ENCODE peak calls at places on chromosomes 13 and 19, in nine cellular contexts. One of them, this sample, is unnamed.

GRCh38 chr13:111658150-111659100 is 338.0 kb downstream of the TEX29 start:
- DNase-seq in neural progenitor cell: peak; percentile 93
- DNase-seq in hepatocyte: peak; percentile 16
- DNase-seq in GM23248: no peak
- DNase-seq in GM23338: peak; percentile 73
- DNase-seq in HCT116: no peak
- DNase-seq in OCI-LY7: no peak
- DNase-seq in MM.1S: no peak
- DNase-seq in SK-N-SH: no peak
- DNase-seq in this sample: no peak

GRCh38 chr13:79912403-79912802 is 428.5 kb downstream of the SPRY2 start:
- DNase-seq in neural progenitor cell: no peak
- DNase-seq in hepatocyte: no peak
- DNase-seq in GM23248: no peak
- DNase-seq in GM23338: no peak
- DNase-seq in HCT116: no peak
- DNase-seq in OCI-LY7: no peak
- DNase-seq in MM.1S: no peak
- DNase-seq in SK-N-SH: no peak
- DNase-seq in this sample: no peak

GRCh38 chr13:21619633-21620220 is 15.8 kb upstream of the MICU2 start:
- DNase-seq in neural progenitor cell: no peak
- DNase-seq in hepatocyte: no peak
- DNase-seq in GM23248: no peak
- DNase-seq in GM23338: no peak
- DNase-seq in HCT116: no peak
- DNase-seq in OCI-LY7: no peak
- DNase-seq in MM.1S: no peak
- DNase-seq in SK-N-SH: no peak
- DNase-seq in this sample: no peak

GRCh38 chr13:30745917-30746686 is 10.8 kb downstream of the ALOX5AP start:
- DNase-seq in neural progenitor cell: no peak
- DNase-seq in hepatocyte: peak; percentile 24
- DNase-seq in GM23248: no peak
- DNase-seq in GM23338: no peak
- DNase-seq in HCT116: no peak
- DNase-seq in OCI-LY7: no peak
- DNase-seq in MM.1S: no peak
- DNase-seq in SK-N-SH: peak; percentile 19
- DNase-seq in this sample: no peak

GRCh38 chr13:36086117-36086516 is 45.1 kb downstream of the DCLK1 start:
- DNase-seq in neural progenitor cell: peak; percentile 24
- DNase-seq in hepatocyte: no peak
- DNase-seq in GM23248: no peak
- DNase-seq in GM23338: peak; percentile 71
- DNase-seq in HCT116: no peak
- DNase-seq in OCI-LY7: no peak
- DNase-seq in MM.1S: no peak
- DNase-seq in SK-N-SH: peak; percentile 40
- DNase-seq in this sample: no peak

GRCh38 chr19:21463449-21464105 is 41.8 kb upstream of the ZNF429 start:
- DNase-seq in neural progenitor cell: peak; percentile 90
- DNase-seq in hepatocyte: peak; percentile 89
- DNase-seq in GM23248: no peak
- DNase-seq in GM23338: peak; percentile 98
- DNase-seq in HCT116: no peak
- DNase-seq in OCI-LY7: no peak
- DNase-seq in MM.1S: no peak
- DNase-seq in SK-N-SH: peak; percentile 87
- DNase-seq in this sample: peak; percentile 56

GRCh38 chr19:47495478-47496372 is 11.7 kb upstream of the KPTN start:
- DNase-seq in neural progenitor cell: no peak
- DNase-seq in hepatocyte: no peak
- DNase-seq in GM23248: no peak
- DNase-seq in GM23338: no peak
- DNase-seq in HCT116: no peak
- DNase-seq in OCI-LY7: no peak
- DNase-seq in MM.1S: no peak
- DNase-seq in SK-N-SH: no peak
- DNase-seq in this sample: no peak

GRCh38 chr19:48991823-48992570 is 1.1 kb downstream of the GYS1 start:
- DNase-seq in neural progenitor cell: peak; percentile 69
- DNase-seq in hepatocyte: peak; percentile 88
- DNase-seq in GM23248: peak; percentile 92
- DNase-seq in GM23338: peak; percentile 64
- DNase-seq in HCT116: no peak
- DNase-seq in OCI-LY7: no peak
- DNase-seq in MM.1S: peak; percentile 37
- DNase-seq in SK-N-SH: peak; percentile 59
- DNase-seq in this sample: peak; percentile 66

GRCh38 chr13:62643007-62643483 is 1227.4 kb upstream of the PCDH20 start:
- DNase-seq in neural progenitor cell: no peak
- DNase-seq in hepatocyte: peak; percentile 40
- DNase-seq in GM23248: peak; percentile 4
- DNase-seq in GM23338: no peak
- DNase-seq in HCT116: peak; percentile 98
- DNase-seq in OCI-LY7: no peak
- DNase-seq in MM.1S: no peak
- DNase-seq in SK-N-SH: no peak
- DNase-seq in this sample: peak; percentile 80

GRCh38 chr19:2973229-2973628 is 4.1 kb upstream of the TLE6 start:
- DNase-seq in neural progenitor cell: no peak
- DNase-seq in hepatocyte: no peak
- DNase-seq in GM23248: no peak
- DNase-seq in GM23338: no peak
- DNase-seq in HCT116: no peak
- DNase-seq in OCI-LY7: no peak
- DNase-seq in MM.1S: no peak
- DNase-seq in SK-N-SH: no peak
- DNase-seq in this sample: no peak

GRCh38 chr19:39097299-39097698 is 13.1 kb downstream of the ACP7 start:
- DNase-seq in neural progenitor cell: no peak
- DNase-seq in hepatocyte: no peak
- DNase-seq in GM23248: no peak
- DNase-seq in GM23338: no peak
- DNase-seq in HCT116: no peak
- DNase-seq in OCI-LY7: no peak
- DNase-seq in MM.1S: no peak
- DNase-seq in SK-N-SH: no peak
- DNase-seq in this sample: no peak

GRCh38 chr13:107562222-107562621 is 653.1 kb downstream of the LIG4 start:
- DNase-seq in neural progenitor cell: no peak
- DNase-seq in hepatocyte: no peak
- DNase-seq in GM23248: no peak
- DNase-seq in GM23338: no peak
- DNase-seq in HCT116: no peak
- DNase-seq in OCI-LY7: no peak
- DNase-seq in MM.1S: no peak
- DNase-seq in SK-N-SH: peak; percentile 40
- DNase-seq in this sample: no peak
- TF ChIP-seq EZH2phosphoT487 in neural progenitor cell: no peak
- TF ChIP-seq EZH2phosphoT487 in hepatocyte: no peak
- TF ChIP-seq EZH2phosphoT487 in GM23248: no peak
- TF ChIP-seq EZH2phosphoT487 in GM23338: no peak
- TF ChIP-seq EZH2phosphoT487 in HCT116: no peak
- TF ChIP-seq EZH2phosphoT487 in OCI-LY7: no peak
- TF ChIP-seq EZH2phosphoT487 in MM.1S: no peak
- TF ChIP-seq EZH2phosphoT487 in SK-N-SH: no peak
- TF ChIP-seq EZH2phosphoT487 in this sample: no peak

GRCh38 chr19:1037553-1038115 is 2.3 kb upstream of the ABCA7 start:
- DNase-seq in neural progenitor cell: no peak
- DNase-seq in hepatocyte: no peak
- DNase-seq in GM23248: no peak
- DNase-seq in GM23338: no peak
- DNase-seq in HCT116: no peak
- DNase-seq in OCI-LY7: peak; percentile 58
- DNase-seq in MM.1S: peak; percentile 63
- DNase-seq in SK-N-SH: no peak
- DNase-seq in this sample: no peak
- TF ChIP-seq EZH2phosphoT487 in neural progenitor cell: no peak
- TF ChIP-seq EZH2phosphoT487 in hepatocyte: no peak
- TF ChIP-seq EZH2phosphoT487 in GM23248: no peak
- TF ChIP-seq EZH2phosphoT487 in GM23338: no peak
- TF ChIP-seq EZH2phosphoT487 in HCT116: no peak
- TF ChIP-seq EZH2phosphoT487 in OCI-LY7: no peak
- TF ChIP-seq EZH2phosphoT487 in MM.1S: no peak
- TF ChIP-seq EZH2phosphoT487 in SK-N-SH: no peak
- TF ChIP-seq EZH2phosphoT487 in this sample: no peak

DNA sequence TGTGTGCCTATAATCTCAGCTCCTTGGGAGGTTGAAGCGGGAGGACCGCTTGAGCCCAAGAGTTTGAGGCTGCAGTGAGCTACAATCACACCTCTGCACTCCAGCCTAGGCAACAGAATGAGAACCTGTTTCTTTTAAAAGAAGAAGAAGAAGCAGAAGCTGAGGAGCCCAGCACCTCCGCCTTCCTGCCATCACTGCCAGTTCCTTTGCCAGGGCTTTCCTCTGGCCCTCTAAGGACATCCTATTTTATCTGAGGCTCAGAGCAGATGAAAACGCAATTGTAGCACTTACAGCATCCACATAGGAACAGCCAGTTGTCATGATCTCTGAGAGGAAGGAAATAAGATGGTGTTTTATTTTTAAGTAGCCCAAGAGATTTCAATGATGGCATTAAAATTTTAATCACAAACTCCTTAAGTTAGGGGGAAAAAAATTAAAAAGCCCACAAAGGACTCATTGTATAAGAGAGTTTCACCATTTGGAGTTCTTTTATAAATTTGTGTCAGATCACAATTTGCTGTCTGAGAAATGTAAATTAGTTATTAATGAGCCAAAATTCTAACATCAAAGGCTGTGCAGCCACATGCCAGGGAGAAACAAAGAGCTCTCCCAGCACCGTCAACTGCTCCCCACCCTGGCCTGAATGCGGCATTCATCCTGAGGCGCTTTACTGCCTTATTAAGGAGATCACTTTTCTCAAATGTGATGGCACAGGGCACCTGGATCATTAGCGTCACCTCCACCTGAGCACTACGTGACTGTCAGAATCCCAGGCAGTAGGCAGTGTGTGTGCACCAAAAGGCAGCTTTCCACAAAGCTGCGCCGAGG is 393.1 kb downstream of the FOXO1 start:
- DNase-seq in neural progenitor cell: no peak
- DNase-seq in hepatocyte: no peak
- DNase-seq in GM23248: no peak
- DNase-seq in GM23338: peak; percentile 3
- DNase-seq in HCT116: no peak
- DNase-seq in OCI-LY7: no peak
- DNase-seq in MM.1S: no peak
- DNase-seq in SK-N-SH: no peak
- DNase-seq in this sample: no peak
- TF ChIP-seq EZH2phosphoT487 in neural progenitor cell: no peak
- TF ChIP-seq EZH2phosphoT487 in hepatocyte: no peak
- TF ChIP-seq EZH2phosphoT487 in GM23248: no peak
- TF ChIP-seq EZH2phosphoT487 in GM23338: no peak
- TF ChIP-seq EZH2phosphoT487 in HCT116: no peak
- TF ChIP-seq EZH2phosphoT487 in OCI-LY7: no peak
- TF ChIP-seq EZH2phosphoT487 in MM.1S: no peak
- TF ChIP-seq EZH2phosphoT487 in SK-N-SH: no peak
- TF ChIP-seq EZH2phosphoT487 in this sample: no peak

DNA sequence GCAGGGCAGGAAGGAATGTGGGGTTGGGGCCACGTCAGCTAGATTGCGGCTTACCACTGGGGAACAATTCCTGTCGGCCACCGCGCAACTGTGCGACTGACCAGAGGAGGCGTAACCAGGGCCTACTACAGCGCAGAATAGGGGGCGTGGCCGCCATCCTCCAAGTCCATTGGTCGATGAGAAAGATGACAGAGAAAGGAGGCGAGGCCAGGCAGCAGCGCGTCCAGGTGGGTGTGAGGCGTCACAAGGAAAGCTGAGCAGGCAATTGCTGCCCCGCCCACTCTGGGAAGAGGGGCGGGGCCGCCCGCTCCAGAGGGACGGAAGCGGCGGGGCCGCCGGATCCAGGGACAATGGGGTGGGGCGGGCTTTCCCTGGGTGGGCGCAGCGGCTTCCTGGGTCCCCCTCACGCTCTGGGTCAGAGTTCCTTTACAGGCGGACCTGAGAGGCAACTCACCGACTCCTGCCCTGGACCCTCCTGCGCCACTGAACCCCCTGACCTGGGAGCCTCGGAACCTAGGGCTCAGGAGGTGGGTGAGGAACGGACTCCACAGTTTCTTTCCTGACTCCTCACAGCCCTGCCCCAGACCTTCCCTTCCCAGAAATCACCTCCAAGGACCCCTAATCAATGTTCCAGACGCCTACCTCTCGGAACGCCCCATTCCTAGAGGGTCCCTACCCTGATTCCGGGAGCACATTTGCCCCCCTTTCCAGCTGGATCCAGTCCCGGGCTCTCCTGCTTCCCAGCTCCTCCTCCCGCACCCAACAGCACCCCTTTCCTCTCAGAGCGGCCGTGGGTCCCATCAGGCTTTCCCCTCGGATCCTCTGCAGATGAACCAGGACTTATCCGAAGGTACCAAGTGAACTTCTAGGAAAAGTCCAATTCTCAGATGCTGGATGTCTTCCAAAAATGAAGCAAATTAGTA is 101.5 kb upstream of the ZNF492 start:
- DNase-seq in neural progenitor cell: no peak
- DNase-seq in hepatocyte: no peak
- DNase-seq in GM23248: no peak
- DNase-seq in GM23338: no peak
- DNase-seq in HCT116: no peak
- DNase-seq in OCI-LY7: no peak
- DNase-seq in MM.1S: no peak
- DNase-seq in SK-N-SH: no peak
- DNase-seq in this sample: no peak
- TF ChIP-seq EZH2phosphoT487 in neural progenitor cell: no peak
- TF ChIP-seq EZH2phosphoT487 in hepatocyte: no peak
- TF ChIP-seq EZH2phosphoT487 in GM23248: no peak
- TF ChIP-seq EZH2phosphoT487 in GM23338: no peak
- TF ChIP-seq EZH2phosphoT487 in HCT116: no peak
- TF ChIP-seq EZH2phosphoT487 in OCI-LY7: no peak
- TF ChIP-seq EZH2phosphoT487 in MM.1S: no peak
- TF ChIP-seq EZH2phosphoT487 in SK-N-SH: no peak
- TF ChIP-seq EZH2phosphoT487 in this sample: no peak

DNA sequence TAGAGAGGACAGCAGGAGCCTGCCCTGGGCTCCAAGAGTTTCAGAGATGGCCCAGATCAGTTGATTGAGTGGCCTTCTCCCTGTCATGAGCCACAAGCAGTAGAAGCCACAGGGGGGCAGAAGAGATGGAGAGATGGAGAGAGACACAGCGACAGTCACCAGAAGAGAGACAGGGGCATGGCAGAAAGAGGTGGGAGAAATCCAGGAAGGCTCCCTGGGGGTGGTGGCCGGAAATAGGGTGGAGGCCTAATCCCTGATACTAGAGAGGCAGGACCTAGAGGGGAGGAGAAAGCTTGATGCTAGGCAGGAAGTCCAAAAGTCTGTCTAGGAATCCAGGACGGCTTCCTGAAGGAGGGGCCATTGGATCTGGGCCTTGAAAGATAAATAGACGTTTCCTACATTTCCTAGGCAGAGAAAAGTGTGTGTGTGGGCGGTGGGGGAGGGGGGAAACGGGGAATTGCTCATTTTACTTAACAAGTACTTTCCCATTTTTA is 9.6 kb upstream of the TPM4 start:
- DNase-seq in neural progenitor cell: no peak
- DNase-seq in hepatocyte: no peak
- DNase-seq in GM23248: peak; percentile 60
- DNase-seq in GM23338: no peak
- DNase-seq in HCT116: peak; percentile 80
- DNase-seq in OCI-LY7: peak; percentile 72
- DNase-seq in MM.1S: peak; percentile 63
- DNase-seq in SK-N-SH: peak; percentile 62
- DNase-seq in this sample: peak; percentile 80
- TF ChIP-seq EZH2phosphoT487 in neural progenitor cell: no peak
- TF ChIP-seq EZH2phosphoT487 in hepatocyte: no peak
- TF ChIP-seq EZH2phosphoT487 in GM23248: no peak
- TF ChIP-seq EZH2phosphoT487 in GM23338: no peak
- TF ChIP-seq EZH2phosphoT487 in HCT116: no peak
- TF ChIP-seq EZH2phosphoT487 in OCI-LY7: no peak
- TF ChIP-seq EZH2phosphoT487 in MM.1S: no peak
- TF ChIP-seq EZH2phosphoT487 in SK-N-SH: no peak
- TF ChIP-seq EZH2phosphoT487 in this sample: no peak